ENCODE peak calls at places on chromosome 16, in eight cellular contexts. E, W, C, V, P, I, U and O are unnamed samples.

GRCh38 chr16:87317766-87318121 is 552 bp upstream of the C16orf95 start:
- DNase-seq in E (peak; percentile 77), W (peak; percentile 96), C (no peak), V (no peak), P (peak; percentile 66), I (peak; percentile 60), U (peak; percentile 59), O (no peak)

GRCh38 chr16:11418506-11418905 is 73.2 kb downstream of the RMI2 start:
- DNase-seq in E (no peak), W (peak; percentile 62), C (no peak), V (no peak), P (no peak), I (no peak), U (no peak), O (no peak)

GRCh38 chr16:67163164-67163902 is 1.2 kb upstream of the HSF4 start:
- DNase-seq in E (peak; percentile 84), W (peak; percentile 82), C (peak; percentile 73), V (no peak), P (peak; percentile 52), I (no peak), U (peak; percentile 62), O (no peak)

GRCh38 chr16:66886914-66887313 is 6.6 kb downstream of the PDP2 start:
- DNase-seq in E (no peak), W (no peak), C (no peak), V (no peak), P (no peak), I (no peak), U (no peak), O (peak; percentile 59)

GRCh38 chr16:83606486-83607030 is 201.2 kb upstream of the HSBP1 start:
- DNase-seq in E (no peak), W (no peak), C (peak; percentile 46), V (no peak), P (no peak), I (peak; percentile 8), U (no peak), O (no peak)

GRCh38 chr16:11138769-11139623 is 117.0 kb downstream of the SOCS1 start:
- DNase-seq in E (no peak), W (peak; percentile 85), C (no peak), V (no peak), P (peak; percentile 66), I (no peak), U (peak; percentile 54), O (no peak)

GRCh38 chr16:50500171-50500874 is 47.9 kb upstream of the NKD1 start:
- DNase-seq in E (no peak), W (no peak), C (no peak), V (no peak), P (no peak), I (no peak), U (no peak), O (no peak)

GRCh38 chr16:88365244-88365865 is 17.4 kb upstream of the ZNF469 start:
- DNase-seq in E (peak; percentile 63), W (peak; percentile 43), C (no peak), V (no peak), P (no peak), I (no peak), U (no peak), O (no peak)

GRCh38 chr16:66930189-66930588 is 4.0 kb downstream of the CIAO2B start:
- DNase-seq in E (no peak), W (peak; percentile 47), C (no peak), V (no peak), P (peak; percentile 74), I (no peak), U (peak; percentile 57), O (no peak)

GRCh38 chr16:15031596-15031995 is 24.3 kb downstream of the NTAN1 start:
- DNase-seq in E (no peak), W (no peak), C (no peak), V (no peak), P (no peak), I (no peak), U (no peak), O (no peak)

GRCh38 chr16:65989861-65990260 is 376.6 kb upstream of the CDH5 start:
- DNase-seq in E (no peak), W (no peak), C (no peak), V (no peak), P (no peak), I (no peak), U (no peak), O (no peak)

GRCh38 chr16:4693956-4694663 is 748 bp downstream of the NUDT16L1 start:
- DNase-seq in E (peak; percentile 93), W (peak; percentile 97), C (no peak), V (no peak), P (peak; percentile 64), I (peak; percentile 48), U (peak; percentile 44), O (no peak)

GRCh38 chr16:14436410-14436955 is 193.6 kb downstream of the PARN start:
- DNase-seq in E (no peak), W (no peak), C (no peak), V (peak; percentile 78), P (no peak), I (no peak), U (no peak), O (no peak)

GRCh38 chr16:964696-965395 is 5.9 kb downstream of the LMF1 start:
- DNase-seq in E (no peak), W (peak; percentile 98), C (no peak), V (no peak), P (no peak), I (no peak), U (peak; percentile 32), O (no peak)

GRCh38 chr16:74846714-74847113 is 72.1 kb upstream of the FA2H start:
- DNase-seq in E (no peak), W (no peak), C (no peak), V (no peak), P (no peak), I (no peak), U (no peak), O (no peak)

GRCh38 chr16:20768121-20768520 is 4.3 kb downstream of the ACSM3 start:
- DNase-seq in E (no peak), W (no peak), C (no peak), V (no peak), P (no peak), I (no peak), U (no peak), O (no peak)

GRCh38 chr16:8696880-8697279 is 22.5 kb downstream of the ABAT start:
- DNase-seq in E (no peak), W (no peak), C (no peak), V (no peak), P (no peak), I (no peak), U (no peak), O (no peak)

GRCh38 chr16:14628806-14629611 is 1.1 kb downstream of the PARN start:
- DNase-seq in E (no peak), W (no peak), C (no peak), V (no peak), P (peak; percentile 7), I (no peak), U (no peak), O (no peak)

GRCh38 chr16:78763821-78764440 is 664.5 kb downstream of the WWOX start:
- DNase-seq in E (no peak), W (no peak), C (no peak), V (no peak), P (no peak), I (no peak), U (no peak), O (no peak)

GRCh38 chr16:15885560-15886001 is 2.8 kb downstream of the CEP20 start:
- DNase-seq in E (no peak), W (no peak), C (no peak), V (no peak), P (peak; percentile 44), I (no peak), U (no peak), O (no peak)

GRCh38 chr16:73062640-73063283 is 14.8 kb upstream of the ZFHX3 start:
- DNase-seq in E (peak; percentile 91), W (peak; percentile 68), C (peak; percentile 80), V (no peak), P (no peak), I (no peak), U (no peak), O (no peak)
- H3K4me3 ChIP-seq in E (peak overlapping the region; percentile 8), W (no peak overlapping the region), C (peak overlapping the region; percentile 45), V (peak overlapping the region; percentile 6), P (no peak overlapping the region), I (no peak overlapping the region), U (no peak overlapping the region), O (peak overlapping the region; percentile 12)

DNA sequence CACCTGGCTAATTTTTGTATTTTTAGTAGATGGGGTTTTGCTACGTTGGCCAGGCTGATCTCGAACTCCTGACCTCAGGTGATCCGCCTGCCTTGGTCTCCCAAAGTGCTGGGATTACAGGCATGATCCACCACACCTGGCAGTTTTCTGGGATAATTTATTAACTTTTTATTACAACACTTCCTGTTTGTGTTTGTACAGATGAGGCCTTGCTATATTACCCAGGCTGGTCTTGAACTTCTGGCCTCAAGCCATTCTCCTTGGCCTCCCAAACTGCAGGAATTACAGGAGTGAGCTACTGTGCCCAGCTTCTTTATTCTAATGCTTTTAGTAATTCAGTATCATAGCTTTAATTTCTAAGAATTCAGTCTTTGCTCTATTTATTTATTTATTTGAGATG is 16.1 kb upstream of the SPN start:
- DNase-seq in E (no peak), W (no peak), C (no peak), V (no peak), P (no peak), I (no peak), U (no peak), O (no peak)
- H3K4me3 ChIP-seq in E (no peak overlapping the region), W (no peak overlapping the region), C (no peak overlapping the region), V (no peak overlapping the region), P (no peak overlapping the region), I (no peak overlapping the region), U (no peak overlapping the region), O (no peak overlapping the region)

GRCh38 chr16:57377080-57377841 is 5.0 kb downstream of the CX3CL1 start:
- DNase-seq in E (peak; percentile 65), W (peak; percentile 62), C (no peak), V (no peak), P (no peak), I (peak; percentile 61), U (no peak), O (no peak)

GRCh38 chr16:57374067-57374534 is 1.8 kb downstream of the CX3CL1 start:
- DNase-seq in E (peak; percentile 18), W (peak; percentile 78), C (no peak), V (no peak), P (peak; percentile 66), I (no peak), U (no peak), O (no peak)

GRCh38 chr16:57379579-57379978 is 7.3 kb downstream of the CX3CL1 start:
- DNase-seq in E (no peak), W (no peak), C (no peak), V (no peak), P (no peak), I (no peak), U (no peak), O (no peak)

GRCh38 chr16:57373117-57373947 is 1.0 kb downstream of the CX3CL1 start:
- DNase-seq in E (peak; percentile 53), W (peak; percentile 69), C (no peak), V (no peak), P (no peak), I (no peak), U (no peak), O (no peak)

GRCh38 chr16:57376313-57376818 is 4.1 kb downstream of the CX3CL1 start:
- DNase-seq in E (no peak), W (no peak), C (no peak), V (no peak), P (no peak), I (no peak), U (no peak), O (no peak)
- H3K4me3 ChIP-seq in E (no peak overlapping the region), W (no peak overlapping the region), C (no peak overlapping the region), V (no peak overlapping the region), P (no peak overlapping the region), I (no peak overlapping the region), U (no peak overlapping the region), O (no peak overlapping the region)

GRCh38 chr16:29745853-29746345 is at the start of gene C16orf54:
- DNase-seq in E (peak; percentile 66), W (no peak), C (peak; percentile 65), V (peak; percentile 13), P (no peak), I (no peak), U (no peak), O (no peak)
- H3K4me3 ChIP-seq in E (no peak within 1 kb of the TSS), W (no peak within 1 kb of the TSS), C (no peak within 1 kb of the TSS), V (peak within 1 kb of the TSS; percentile 28), P (no peak within 1 kb of the TSS), I (no peak within 1 kb of the TSS), U (no peak within 1 kb of the TSS), O (no peak within 1 kb of the TSS)